ENCODE peak calls at places on chromosomes 13 and 19, in six cellular contexts. I is LNCaP clone FGC, T is foreskin fibroblast, Y is AG09309, A is choroid plexus epithelial cell, M is hepatocyte. P is an unnamed sample.
A peak's percentile ranks its signal among the peaks of the same experiment; 100 is the strongest.

GRCh38 chr19:45470147-45471081 is 2.6 kb downstream of the FOSB start:
- DNase-seq in I (no peak), T (peak; percentile 48), Y (peak; percentile 48), A (peak; percentile 25), M (peak; percentile 44), P (peak; percentile 62)

GRCh38 chr13:40589285-40590109 is 76.9 kb downstream of the FOXO1 start:
- DNase-seq in I (no peak), T (peak; percentile 67), Y (peak; percentile 16), A (peak; percentile 70), M (no peak), P (peak; percentile 65)

GRCh38 chr13:37716395-37716794 is 117.8 kb upstream of the POSTN start:
- DNase-seq in I (no peak), T (no peak), Y (no peak), A (peak; percentile 94), M (no peak), P (no peak)

GRCh38 chr13:78241278-78241919 is 322.8 kb upstream of the EDNRB start:
- DNase-seq in I (no peak), T (no peak), Y (no peak), A (peak; percentile 63), M (peak; percentile 61), P (peak; percentile 51)

GRCh38 chr19:6528544-6529121 is 2.2 kb upstream of the TNFSF9 start:
- DNase-seq in I (no peak), T (no peak), Y (no peak), A (no peak), M (no peak), P (no peak)

GRCh38 chr19:37997911-37998344 is 90.9 kb downstream of the SIPA1L3 start:
- DNase-seq in I (no peak), T (peak; percentile 91), Y (peak; percentile 98), A (peak; percentile 86), M (peak; percentile 58), P (peak; percentile 92)

GRCh38 chr13:96925869-96926628 is 68.2 kb downstream of the OXGR1 start:
- DNase-seq in I (peak; percentile 88), T (no peak), Y (no peak), A (no peak), M (peak; percentile 57), P (no peak)

GRCh38 chr13:90880790-90881189 is 466.7 kb upstream of the MIR17HG start:
- DNase-seq in I (no peak), T (no peak), Y (no peak), A (no peak), M (no peak), P (no peak)

GRCh38 chr13:23455401-23456185 is 22.1 kb upstream of the SACS start:
- DNase-seq in I (peak; percentile 70), T (no peak), Y (no peak), A (no peak), M (no peak), P (no peak)

GRCh38 chr19:42396248-42396541 is 6.1 kb upstream of the CNFN start:
- DNase-seq in I (no peak), T (no peak), Y (no peak), A (no peak), M (no peak), P (no peak)

GRCh38 chr19:40466219-40467006 is at the start of gene SPTBN4:
- DNase-seq in I (no peak), T (no peak), Y (no peak), A (no peak), M (peak; percentile 12), P (no peak)

GRCh38 chr19:6015841-6016545 is 38.1 kb upstream of the RANBP3 start:
- DNase-seq in I (no peak), T (no peak), Y (no peak), A (no peak), M (no peak), P (no peak)

GRCh38 chr13:107450931-107451330 is 764.4 kb downstream of the LIG4 start:
- DNase-seq in I (no peak), T (peak; percentile 6), Y (peak; percentile 97), A (peak; percentile 99), M (no peak), P (peak; percentile 92)

GRCh38 chr13:27970382-27971235 is 1.5 kb upstream of the CDX2 start:
- DNase-seq in I (no peak), T (no peak), Y (no peak), A (no peak), M (no peak), P (no peak)

GRCh38 chr19:17243854-17244617 is 1.7 kb downstream of the NR2F6 start:
- DNase-seq in I (no peak), T (no peak), Y (no peak), A (no peak), M (peak; percentile 73), P (peak; percentile 45)

GRCh38 chr19:3250675-3251074 is 26.2 kb downstream of the CELF5 start:
- DNase-seq in I (no peak), T (no peak), Y (no peak), A (peak; percentile 22), M (no peak), P (no peak)

GRCh38 chr19:42409477-42409876 is 17.7 kb downstream of the LIPE start:
- DNase-seq in I (no peak), T (no peak), Y (no peak), A (no peak), M (peak; percentile 35), P (no peak)

GRCh38 chr13:99813346-99814095 is 158.0 kb downstream of the ZIC5 start:
- DNase-seq in I (no peak), T (no peak), Y (no peak), A (no peak), M (no peak), P (no peak)

GRCh38 chr19:33412617-33413425 is 39.3 kb downstream of the CEBPG start:
- DNase-seq in I (no peak), T (no peak), Y (no peak), A (no peak), M (no peak), P (no peak)

DNA sequence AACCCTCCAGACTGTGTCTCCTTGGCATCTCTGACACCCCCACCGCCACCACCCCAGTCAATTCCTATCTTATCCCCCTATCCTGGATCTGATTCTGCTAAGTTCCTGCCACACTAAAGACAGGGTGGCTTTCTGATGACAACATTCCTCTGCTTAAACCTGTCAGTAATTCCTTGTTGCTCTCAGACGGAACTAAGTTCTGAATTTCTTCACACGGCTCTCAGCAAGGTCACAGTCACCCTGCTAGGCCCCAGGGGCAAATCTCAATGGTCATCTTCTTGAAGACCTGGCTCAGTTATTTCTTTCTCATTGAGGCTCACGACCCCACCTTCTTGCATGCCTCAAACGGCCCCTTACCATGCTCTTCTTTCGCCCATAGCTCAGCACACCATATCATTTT is 7.6 kb downstream of the ALOX5AP start:
- DNase-seq in I (no peak), T (no peak), Y (no peak), A (no peak), M (no peak), P (no peak)
- H3K4me3 ChIP-seq in I (no peak overlapping the region), T (no peak overlapping the region), Y (no peak overlapping the region), A (no peak overlapping the region), M (no peak overlapping the region), P (no peak overlapping the region)

GRCh38 chr13:109500146-109500773 is 286.1 kb downstream of the IRS2 start:
- DNase-seq in I (no peak), T (no peak), Y (no peak), A (peak; percentile 59), M (no peak), P (no peak)
- TF ChIP-seq CTCF in I (no peak), T (no peak), Y (no peak), A (peak; percentile 60), M (no peak), P (no peak)

GRCh38 chr19:49364083-49364687 is 508 bp downstream of the DKKL1 start:
- DNase-seq in I (no peak), T (no peak), Y (no peak), A (no peak), M (no peak), P (no peak)

GRCh38 chr19:49361438-49362047 is 673 bp downstream of the TEAD2 start:
- DNase-seq in I (peak; percentile 30), T (peak; percentile 85), Y (peak; percentile 16), A (peak; percentile 76), M (peak; percentile 94), P (peak; percentile 81)

GRCh38 chr19:49363265-49364082 is at the start of gene DKKL1:
- DNase-seq in I (peak; percentile 96), T (peak; percentile 97), Y (peak; percentile 68), A (peak; percentile 100), M (peak; percentile 98), P (peak; percentile 98)

GRCh38 chr19:49362926-49363264 is 679 bp upstream of the TEAD2 start:
- DNase-seq in I (no peak), T (peak; percentile 19), Y (no peak), A (peak; percentile 36), M (peak; percentile 65), P (peak; percentile 33)

GRCh38 chr19:49362048-49362925 is at the start of gene TEAD2:
- DNase-seq in I (no peak), T (peak; percentile 45), Y (no peak), A (peak; percentile 25), M (peak; percentile 85), P (peak; percentile 46)
- H3K4me3 ChIP-seq in I (peak within 1 kb of the TSS; percentile 90), T (peak within 1 kb of the TSS; percentile 96), Y (peak within 1 kb of the TSS; percentile 71), A (peak within 1 kb of the TSS; percentile 84), M (peak within 1 kb of the TSS; percentile 95), P (peak within 1 kb of the TSS; percentile 84)

GRCh38 chr19:9445037-9445436 is 9.7 kb upstream of the ZNF266 start:
- DNase-seq in I (no peak), T (no peak), Y (no peak), A (no peak), M (no peak), P (no peak)
- TF ChIP-seq CTCF in I (no peak), T (no peak), Y (no peak), A (no peak), M (no peak), P (no peak)

GRCh38 chr13:79589605-79590511 is 108.9 kb downstream of the NDFIP2 start:
- DNase-seq in I (peak; percentile 54), T (no peak), Y (no peak), A (no peak), M (no peak), P (peak; percentile 10)
- H3K4me3 ChIP-seq in I (peak overlapping the region; percentile 34), T (no peak overlapping the region), Y (no peak overlapping the region), A (no peak overlapping the region), M (no peak overlapping the region), P (peak overlapping the region; percentile 24)

DNA sequence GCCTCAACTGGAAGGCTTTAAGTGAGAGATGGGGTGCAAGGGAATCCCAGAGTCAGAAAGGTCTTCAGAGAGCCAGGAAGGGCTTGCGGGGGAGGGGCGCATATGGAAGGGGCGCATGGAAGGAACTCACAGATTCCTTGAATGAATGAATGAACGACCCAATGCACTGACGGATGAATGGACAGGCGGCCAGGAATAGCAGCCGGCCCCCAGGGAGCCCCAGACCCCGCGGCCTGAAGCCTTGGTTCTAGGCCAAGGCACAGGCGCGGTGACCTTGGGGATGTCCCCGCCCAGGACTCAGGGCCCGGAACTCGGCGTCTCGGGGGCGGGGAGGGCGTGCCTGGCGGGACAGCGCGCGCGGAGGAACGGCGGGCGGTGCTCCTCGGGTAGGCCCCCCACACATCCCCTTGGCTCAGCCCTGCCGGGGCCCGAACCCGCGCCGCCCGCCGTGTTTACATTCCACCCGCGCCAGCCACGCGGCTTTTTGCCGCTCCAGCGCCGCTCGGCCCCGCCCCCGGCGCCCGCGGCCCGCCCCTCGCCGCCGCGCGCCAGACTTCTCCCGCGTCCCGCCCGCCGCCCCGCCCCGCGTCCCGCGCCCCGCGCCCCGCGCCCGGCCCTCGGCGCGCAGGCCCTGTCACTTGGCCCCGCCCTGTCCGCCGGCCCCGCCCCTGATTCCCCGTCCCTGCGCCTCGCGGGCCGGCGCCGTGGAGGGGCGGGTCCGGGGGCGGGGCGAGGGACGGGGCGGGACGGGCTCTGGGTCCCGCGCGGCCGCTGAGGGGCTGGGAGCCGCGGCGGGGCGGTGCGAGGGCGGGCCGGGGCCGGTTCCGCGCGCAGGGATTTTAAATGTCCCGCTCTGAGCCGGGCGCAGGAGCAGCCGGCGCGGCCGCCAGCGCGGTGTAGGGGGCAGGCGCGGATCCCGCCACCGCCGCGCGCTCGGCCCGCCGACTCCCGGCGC is at the start of gene CCNE1:
- DNase-seq in I (no peak), T (peak; percentile 79), Y (peak; percentile 13), A (peak; percentile 88), M (peak; percentile 95), P (peak; percentile 80)
- TF ChIP-seq CTCF in I (no peak), T (no peak), Y (no peak), A (no peak), M (no peak), P (no peak)

GRCh38 chr13:32255744-32256120 is 59.4 kb downstream of the ZAR1L start:
- DNase-seq in I (no peak), T (no peak), Y (no peak), A (peak; percentile 67), M (peak; percentile 26), P (no peak)
- H3K4me3 ChIP-seq in I (no peak overlapping the region), T (no peak overlapping the region), Y (no peak overlapping the region), A (no peak overlapping the region), M (no peak overlapping the region), P (no peak overlapping the region)

P was measured in AG10803.